ENCODE peak calls at places on chromosomes 1 and 21, in eight cellular contexts. U is H1, Y is transverse colon, C is prostate gland, R is NB4, D is A549, O is IMR-90, B is right lobe of liver. Z is an unnamed sample.

GRCh38 chr1:66764994-66765578 is 12.8 kb downstream of the DYNLT5 start:
- DNase-seq in U (no peak), Y (peak), C (peak), R (peak), D (peak), O (peak), B (no peak), Z (no peak)

GRCh38 chr1:23953020-23953419 is 6.6 kb upstream of the PNRC2 start:
- DNase-seq in U (no peak), Y (no peak), C (no peak), R (no peak), D (no peak), O (no peak), B (no peak), Z (no peak)

GRCh38 chr1:32250893-32251716 is at the start of gene LCK:
- DNase-seq in U (no peak), Y (peak), C (no peak), R (no peak), D (no peak), O (no peak), B (peak), Z (no peak)

GRCh38 chr1:202656951-202657646 is 53.2 kb downstream of the SYT2 start:
- DNase-seq in U (peak), Y (no peak), C (no peak), R (peak), D (peak), O (peak), B (no peak), Z (peak)

GRCh38 chr1:40746344-40747090 is 37.1 kb upstream of the KCNQ4 start:
- DNase-seq in U (no peak), Y (no peak), C (no peak), R (no peak), D (no peak), O (no peak), B (no peak), Z (no peak)

GRCh38 chr1:240169188-240169587 is 77.5 kb downstream of the FMN2 start:
- DNase-seq in U (no peak), Y (no peak), C (no peak), R (peak), D (peak), O (peak), B (no peak), Z (no peak)

GRCh38 chr1:163537809-163538208 is 216.1 kb downstream of the NUF2 start:
- DNase-seq in U (no peak), Y (no peak), C (no peak), R (no peak), D (no peak), O (no peak), B (no peak), Z (no peak)

GRCh38 chr21:33987461-33987860 is 71.9 kb upstream of the ATP5PO start:
- DNase-seq in U (no peak), Y (no peak), C (no peak), R (no peak), D (no peak), O (no peak), B (no peak), Z (no peak)

GRCh38 chr1:112938188-112938587 is 17.8 kb downstream of the SLC16A1 start:
- DNase-seq in U (no peak), Y (no peak), C (no peak), R (no peak), D (no peak), O (peak), B (no peak), Z (no peak)

GRCh38 chr21:16071082-16071481 is 341.3 kb downstream of the USP25 start:
- DNase-seq in U (no peak), Y (no peak), C (peak), R (no peak), D (no peak), O (no peak), B (no peak), Z (no peak)

GRCh38 chr1:71089536-71090270 is 8.9 kb upstream of the ZRANB2 start:
- DNase-seq in U (no peak), Y (no peak), C (no peak), R (no peak), D (no peak), O (peak), B (no peak), Z (no peak)

GRCh38 chr1:243883551-243883950 is 33.5 kb upstream of the AKT3 start:
- DNase-seq in U (no peak), Y (no peak), C (no peak), R (no peak), D (no peak), O (peak), B (no peak), Z (peak)

GRCh38 chr1:215891266-215891665 is 324.2 kb downstream of the KCTD3 start:
- DNase-seq in U (no peak), Y (no peak), C (no peak), R (no peak), D (no peak), O (peak), B (no peak), Z (no peak)

GRCh38 chr1:22453181-22453580 is 1.5 kb downstream of the ZBTB40 start:
- DNase-seq in U (no peak), Y (no peak), C (no peak), R (no peak), D (no peak), O (no peak), B (no peak), Z (no peak)

GRCh38 chr1:22454476-22455056 is 2.9 kb downstream of the ZBTB40 start:
- DNase-seq in U (no peak), Y (no peak), C (no peak), R (no peak), D (no peak), O (no peak), B (no peak), Z (no peak)

GRCh38 chr1:22450421-22451021 is 1.1 kb upstream of the ZBTB40 start:
- DNase-seq in U (no peak), Y (no peak), C (no peak), R (no peak), D (no peak), O (no peak), B (no peak), Z (no peak)

GRCh38 chr1:22452401-22452963 is 831 bp downstream of the ZBTB40 start:
- DNase-seq in U (no peak), Y (peak), C (peak), R (no peak), D (no peak), O (peak), B (peak), Z (no peak)

GRCh38 chr1:22451702-22452400 is at the start of gene ZBTB40:
- DNase-seq in U (peak), Y (peak), C (peak), R (peak), D (peak), O (peak), B (peak), Z (peak)
- TF ChIP-seq POLR2A in U (no peak), Y (peak), C (peak), R (peak), D (peak), O (no peak), B (peak), Z (peak)

GRCh38 chr1:43104027-43104763 is 67.9 kb downstream of the EBNA1BP2 start:
- DNase-seq in U (no peak), Y (no peak), C (no peak), R (no peak), D (no peak), O (no peak), B (no peak), Z (no peak)

GRCh38 chr1:43108080-43108479 is 64.0 kb downstream of the EBNA1BP2 start:
- DNase-seq in U (no peak), Y (no peak), C (no peak), R (no peak), D (no peak), O (no peak), B (no peak), Z (no peak)

GRCh38 chr1:43107664-43108063 is 64.4 kb downstream of the EBNA1BP2 start:
- DNase-seq in U (no peak), Y (no peak), C (no peak), R (no peak), D (no peak), O (no peak), B (no peak), Z (no peak)
- TF ChIP-seq POLR2A in U (no peak), Y (no peak), C (no peak), R (no peak), D (no peak), O (no peak), B (no peak), Z (no peak)

DNA sequence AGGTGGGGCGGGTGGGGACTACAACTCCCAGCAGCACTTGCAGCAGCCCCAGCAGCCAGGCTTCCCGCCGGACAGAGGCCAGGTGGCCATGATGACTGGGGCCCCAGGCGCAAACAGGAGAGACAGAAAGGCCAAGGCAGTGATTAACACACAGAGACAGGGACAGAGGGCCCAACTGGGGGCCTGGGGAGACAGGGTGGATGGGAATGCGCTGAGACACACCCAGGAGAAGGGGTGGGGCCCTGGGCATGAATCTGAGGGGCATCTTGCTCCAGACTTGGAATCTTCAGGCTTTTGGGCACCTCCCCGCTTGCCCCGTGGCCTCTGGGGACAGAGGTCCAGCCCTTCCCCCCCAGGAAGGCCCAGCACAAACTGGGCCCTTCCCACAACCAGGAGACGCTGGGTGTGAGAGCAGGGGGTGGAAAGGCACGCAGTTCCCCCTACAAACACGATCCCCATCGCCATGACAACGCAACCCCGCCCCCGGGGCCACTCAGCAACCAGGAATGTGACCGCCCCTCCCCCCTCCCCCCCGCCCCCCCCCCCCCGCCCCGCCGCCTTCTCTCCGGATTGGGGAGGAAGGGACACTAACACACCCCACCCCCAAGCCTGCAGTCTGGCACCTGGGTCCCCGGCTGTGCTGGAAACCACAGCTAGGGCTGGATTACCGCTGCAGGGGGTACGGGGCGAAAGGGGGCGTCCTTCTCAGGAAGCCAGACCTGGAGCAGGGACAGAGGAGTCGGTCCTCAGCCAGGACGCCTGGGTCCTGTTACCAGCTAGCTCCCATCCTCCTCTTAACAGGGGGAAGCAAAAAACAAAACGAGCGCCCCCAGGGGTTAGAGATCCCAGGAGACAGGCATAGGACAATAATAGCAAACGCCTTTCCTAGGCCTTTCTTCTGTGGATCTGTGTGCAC is 4.5 kb downstream of the HDGF start:
- DNase-seq in U (no peak), Y (peak), C (peak), R (peak), D (peak), O (peak), B (peak), Z (peak)
- TF ChIP-seq POLR2A in U (peak), Y (peak), C (no peak), R (no peak), D (peak), O (no peak), B (peak), Z (peak)

GRCh38 chr1:39407889-39408640 is 83.4 kb upstream of the BMP8A start:
- DNase-seq in U (no peak), Y (peak), C (no peak), R (no peak), D (no peak), O (no peak), B (peak), Z (no peak)
- TF ChIP-seq POLR2A in U (no peak), Y (peak), C (peak), R (no peak), D (no peak), O (no peak), B (peak), Z (peak)

GRCh38 chr21:41451753-41452676 is 26.0 kb downstream of the MX1 start:
- DNase-seq in U (no peak), Y (peak), C (no peak), R (no peak), D (no peak), O (no peak), B (no peak), Z (no peak)
- TF ChIP-seq POLR2A in U (no peak), Y (no peak), C (no peak), R (no peak), D (no peak), O (no peak), B (no peak), Z (no peak)

DNA sequence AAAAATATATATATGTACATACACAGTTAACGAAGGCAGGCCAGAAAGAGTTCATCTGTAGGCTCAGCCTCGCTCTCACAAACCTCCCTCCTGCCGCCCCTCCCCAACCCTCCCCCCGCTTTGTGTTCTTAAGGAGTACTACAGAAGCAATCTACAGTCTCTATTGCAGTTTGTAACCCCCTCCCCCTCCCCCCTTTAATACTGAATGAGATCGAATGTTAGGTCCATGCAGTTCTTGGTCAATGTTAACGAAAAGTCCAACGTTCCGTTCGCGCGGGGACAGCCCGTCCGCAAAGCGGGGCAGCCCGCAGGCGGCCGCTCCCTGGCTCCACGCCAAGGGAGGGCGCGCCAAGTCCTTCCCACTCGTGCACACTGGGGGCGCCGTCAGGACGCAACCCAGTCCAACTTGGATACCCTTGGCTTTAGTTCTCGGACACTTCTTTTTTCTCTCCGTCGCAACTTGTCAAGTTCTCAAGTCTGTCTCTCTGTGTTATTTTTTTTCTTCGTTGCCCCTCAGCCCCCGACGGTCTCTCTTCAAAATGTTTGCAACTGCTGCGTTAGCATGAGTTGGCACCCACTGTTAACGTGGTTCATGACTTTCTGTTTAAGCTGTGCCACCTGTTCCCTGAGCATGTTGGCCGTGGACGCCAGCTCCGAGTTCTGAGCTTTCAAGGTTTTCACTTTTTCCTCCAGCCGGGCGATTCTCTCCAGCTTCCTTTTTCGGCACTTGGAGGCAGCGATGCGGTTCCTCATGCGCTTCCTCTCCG is 2.1 kb downstream of the JUN start:
- DNase-seq in U (no peak), Y (peak), C (peak), R (peak), D (no peak), O (peak), B (peak), Z (no peak)
- TF ChIP-seq POLR2A in U (peak), Y (peak), C (no peak), R (no peak), D (no peak), O (peak), B (no peak), Z (no peak)

GRCh38 chr1:156160000-156160743 is 6.8 kb downstream of the SEMA4A start:
- DNase-seq in U (no peak), Y (no peak), C (no peak), R (no peak), D (no peak), O (no peak), B (no peak), Z (no peak)
- TF ChIP-seq POLR2A in U (no peak), Y (no peak), C (no peak), R (no peak), D (no peak), O (no peak), B (no peak), Z (no peak)

Z was measured in H54.